ENCODE peak calls at places on chromosomes 16 and 17, in nine cellular contexts. E is AG08395; P is NCI-H1105; R is NCI-H1092; K is stimulated activated CD8-positive, alpha-beta memory T cell treated with anti-CD3 and anti-CD28 coated beads, Interleukin-7, amount 100 ng/mL, for 1 hour; U is pancreas; T is activated CD4-positive, CD25-positive, alpha-beta regulatory T cell; N is NCI-H510A treated with DMSO at 0.1 percent for 48 hours; M is ELR. I is an unnamed sample.
A peak's percentile ranks its signal among the peaks of the same experiment; 100 is the strongest.

GRCh38 chr17:16407911-16408588 is 7.3 kb upstream of the TRPV2 start:
- DNase-seq in E (peak; percentile 29), P (peak; percentile 77), R (peak; percentile 2), K (no peak), U (peak; percentile 84), T (no peak), N (peak; percentile 55), M (peak; percentile 43), I (no peak)

GRCh38 chr16:31458835-31459721 is at the start of gene ARMC5:
- DNase-seq in E (peak; percentile 89), P (peak; percentile 95), R (peak; percentile 96), K (peak; percentile 90), U (peak; percentile 94), T (peak; percentile 85), N (peak; percentile 98), M (peak; percentile 99), I (peak; percentile 81)

GRCh38 chr17:82366749-82367148 is 4.8 kb upstream of the UTS2R start:
- DNase-seq in E (no peak), P (no peak), R (no peak), K (no peak), U (no peak), T (no peak), N (no peak), M (no peak), I (no peak)

GRCh38 chr17:58476812-58477211 is 11.4 kb downstream of the HSF5 start:
- DNase-seq in E (no peak), P (no peak), R (no peak), K (no peak), U (no peak), T (no peak), N (no peak), M (no peak), I (no peak)

GRCh38 chr17:68435876-68436842 is 21.1 kb downstream of the WIPI1 start:
- DNase-seq in E (peak; percentile 77), P (peak; percentile 47), R (peak; percentile 52), K (peak; percentile 64), U (peak; percentile 78), T (peak; percentile 72), N (peak; percentile 92), M (peak; percentile 97), I (no peak)

GRCh38 chr17:31416503-31416923 is 25.0 kb downstream of the RAB11FIP4 start:
- DNase-seq in E (no peak), P (no peak), R (no peak), K (no peak), U (no peak), T (no peak), N (no peak), M (no peak), I (no peak)

GRCh38 chr17:57242148-57242547 is 14.2 kb upstream of the MSI2 start:
- DNase-seq in E (no peak), P (no peak), R (no peak), K (no peak), U (no peak), T (no peak), N (peak; percentile 41), M (no peak), I (no peak)

GRCh38 chr17:4934173-4934979 is 2.3 kb downstream of the GP1BA start:
- DNase-seq in E (peak; percentile 58), P (peak; percentile 19), R (no peak), K (no peak), U (peak; percentile 73), T (no peak), N (peak; percentile 8), M (peak; percentile 74), I (no peak)

GRCh38 chr17:77779711-77780539 is 178.6 kb upstream of the TNRC6C start:
- DNase-seq in E (no peak), P (no peak), R (no peak), K (no peak), U (no peak), T (no peak), N (no peak), M (no peak), I (no peak)

GRCh38 chr16:5615868-5616642 is 518.5 kb upstream of the EEF2KMT start:
- DNase-seq in E (no peak), P (no peak), R (peak; percentile 47), K (no peak), U (peak; percentile 78), T (peak; percentile 2), N (no peak), M (peak; percentile 3), I (no peak)

GRCh38 chr16:85453-85782 is 7.4 kb downstream of the MPG start:
- DNase-seq in E (no peak), P (no peak), R (no peak), K (no peak), U (no peak), T (no peak), N (no peak), M (no peak), I (no peak)

GRCh38 chr16:89720859-89721643 is at the start of the genes VPS9D1 and ZNF276:
- DNase-seq in E (peak; percentile 81), P (peak; percentile 55), R (peak; percentile 77), K (peak; percentile 63), U (peak; percentile 93), T (peak; percentile 76), N (peak; percentile 49), M (peak; percentile 89), I (no peak)

GRCh38 chr16:81645303-81645702 is 133.8 kb upstream of the PLCG2 start:
- DNase-seq in E (peak; percentile 93), P (peak; percentile 65), R (peak; percentile 88), K (no peak), U (no peak), T (no peak), N (peak; percentile 46), M (peak; percentile 90), I (no peak)

GRCh38 chr17:4509402-4509801 is 10.7 kb downstream of the SPNS2 start:
- DNase-seq in E (no peak), P (no peak), R (no peak), K (no peak), U (no peak), T (no peak), N (no peak), M (no peak), I (no peak)

GRCh38 chr17:49928126-49928800 is 40.7 kb upstream of the DLX4 start:
- DNase-seq in E (no peak), P (no peak), R (no peak), K (no peak), U (no peak), T (no peak), N (no peak), M (peak; percentile 30), I (no peak)

GRCh38 chr16:49108611-49109010 is 173.0 kb downstream of the CBLN1 start:
- DNase-seq in E (no peak), P (no peak), R (no peak), K (no peak), U (no peak), T (no peak), N (no peak), M (no peak), I (no peak)

GRCh38 chr16:68235882-68236803 is at the start of gene ESRP2:
- DNase-seq in E (no peak), P (peak; percentile 48), R (no peak), K (no peak), U (peak; percentile 96), T (peak; percentile 10), N (peak; percentile 77), M (no peak), I (no peak)

GRCh38 chr17:77708936-77709335 is 249.6 kb upstream of the TNRC6C start:
- DNase-seq in E (no peak), P (no peak), R (no peak), K (no peak), U (no peak), T (no peak), N (no peak), M (no peak), I (no peak)

GRCh38 chr17:16351831-16352230 is 1.4 kb downstream of the CENPV start:
- DNase-seq in E (no peak), P (no peak), R (no peak), K (no peak), U (no peak), T (no peak), N (no peak), M (peak; percentile 62), I (no peak)

GRCh38 chr16:48125888-48126287 is 29.9 kb downstream of the ABCC12 start:
- DNase-seq in E (no peak), P (no peak), R (no peak), K (no peak), U (no peak), T (no peak), N (peak; percentile 2), M (peak; percentile 16), I (no peak)

GRCh38 chr17:12974319-12974661 is 43.5 kb downstream of the ELAC2 start:
- DNase-seq in E (peak; percentile 22), P (no peak), R (no peak), K (no peak), U (no peak), T (no peak), N (no peak), M (no peak), I (no peak)

GRCh38 chr17:12637015-12637414 is 28.7 kb upstream of the MYOCD start:
- DNase-seq in E (peak; percentile 61), P (no peak), R (no peak), K (no peak), U (no peak), T (no peak), N (no peak), M (peak; percentile 87), I (no peak)

GRCh38 chr16:48629531-48629930 is 19.6 kb upstream of the N4BP1 start:
- DNase-seq in E (no peak), P (no peak), R (no peak), K (no peak), U (no peak), T (no peak), N (no peak), M (no peak), I (no peak)

I was measured in esophagus squamous epithelium.